ENCODE peak calls at places on chromosomes 7 and 10, in five cellular contexts. One of them, this sample, is unnamed.

GRCh38 chr7:69736411-69736810 is 138.1 kb downstream of the AUTS2 start:
- DNase-seq in AG10803: no peak
- DNase-seq in MM.1S: no peak
- DNase-seq in GM23338: no peak
- DNase-seq in stimulated activated CD8-positive, alpha-beta memory T cell treated with anti-CD3 and anti-CD28 coated beads, Interleukin-4, amount 100 ng/mL, for 1 hour: no peak
- DNase-seq in this sample: no peak

GRCh38 chr10:32349968-32350738 is 3.2 kb upstream of the EPC1 start:
- DNase-seq in AG10803: no peak
- DNase-seq in MM.1S: no peak
- DNase-seq in GM23338: no peak
- DNase-seq in stimulated activated CD8-positive, alpha-beta memory T cell treated with anti-CD3 and anti-CD28 coated beads, Interleukin-4, amount 100 ng/mL, for 1 hour: no peak
- DNase-seq in this sample: no peak

GRCh38 chr10:90193240-90193985 is 492.0 kb downstream of the KIF20B start:
- DNase-seq in AG10803: peak
- DNase-seq in MM.1S: no peak
- DNase-seq in GM23338: no peak
- DNase-seq in stimulated activated CD8-positive, alpha-beta memory T cell treated with anti-CD3 and anti-CD28 coated beads, Interleukin-4, amount 100 ng/mL, for 1 hour: no peak
- DNase-seq in this sample: no peak

GRCh38 chr10:110410329-110411046 is 87.2 kb upstream of the DUSP5 start:
- DNase-seq in AG10803: peak
- DNase-seq in MM.1S: no peak
- DNase-seq in GM23338: no peak
- DNase-seq in stimulated activated CD8-positive, alpha-beta memory T cell treated with anti-CD3 and anti-CD28 coated beads, Interleukin-4, amount 100 ng/mL, for 1 hour: no peak
- DNase-seq in this sample: peak

GRCh38 chr7:106139253-106140251 is 27.4 kb upstream of the SYPL1 start:
- DNase-seq in AG10803: peak
- DNase-seq in MM.1S: no peak
- DNase-seq in GM23338: no peak
- DNase-seq in stimulated activated CD8-positive, alpha-beta memory T cell treated with anti-CD3 and anti-CD28 coated beads, Interleukin-4, amount 100 ng/mL, for 1 hour: no peak
- DNase-seq in this sample: peak

GRCh38 chr10:122464575-122464974 is 3.2 kb downstream of the HTRA1 start:
- DNase-seq in AG10803: no peak
- DNase-seq in MM.1S: no peak
- DNase-seq in GM23338: no peak
- DNase-seq in stimulated activated CD8-positive, alpha-beta memory T cell treated with anti-CD3 and anti-CD28 coated beads, Interleukin-4, amount 100 ng/mL, for 1 hour: no peak
- DNase-seq in this sample: no peak

GRCh38 chr10:6579904-6580278 is at the start of gene PRKCQ:
- DNase-seq in AG10803: peak
- DNase-seq in MM.1S: no peak
- DNase-seq in GM23338: peak
- DNase-seq in stimulated activated CD8-positive, alpha-beta memory T cell treated with anti-CD3 and anti-CD28 coated beads, Interleukin-4, amount 100 ng/mL, for 1 hour: no peak
- DNase-seq in this sample: no peak

GRCh38 chr7:117810642-117811512 is 62.4 kb downstream of the CTTNBP2 start:
- DNase-seq in AG10803: no peak
- DNase-seq in MM.1S: no peak
- DNase-seq in GM23338: peak
- DNase-seq in stimulated activated CD8-positive, alpha-beta memory T cell treated with anti-CD3 and anti-CD28 coated beads, Interleukin-4, amount 100 ng/mL, for 1 hour: no peak
- DNase-seq in this sample: peak

GRCh38 chr7:21251166-21251806 is 176.6 kb upstream of the SP4 start:
- DNase-seq in AG10803: no peak
- DNase-seq in MM.1S: no peak
- DNase-seq in GM23338: no peak
- DNase-seq in stimulated activated CD8-positive, alpha-beta memory T cell treated with anti-CD3 and anti-CD28 coated beads, Interleukin-4, amount 100 ng/mL, for 1 hour: no peak
- DNase-seq in this sample: no peak